ENCODE peak calls at places on chromosomes 12 and 14, in ten cellular contexts. O is activated T-cell treated with anti-CD3 and anti-CD28 coated beads for 1 hour; U is GM06990; P is ELF-1; J is activated CD4-positive, alpha-beta T cell treated with anti-CD3 and anti-CD28 coated beads, Interleukin-2, amount 10 ng/mL, durations not matched to agents 7 days and 5 days; T is NCI-H2081; I is EL; K is foreskin fibroblast; S is LoVo; E is uterus. N is an unnamed sample.

GRCh38 chr12:124851344-124851743 is 12.3 kb downstream of the SCARB1 start:
- DNase-seq in E (no peak), I (no peak), P (no peak), T (no peak), K (no peak), S (no peak), O (no peak), U (no peak), J (no peak), N (no peak)

GRCh38 chr12:70648831-70649230 is 11.6 kb upstream of the PTPRB start:
- DNase-seq in U (no peak), K (peak; percentile 39), P (no peak), T (no peak), E (no peak), J (no peak), I (peak; percentile 63), S (no peak), O (no peak), N (no peak)

GRCh38 chr12:122646568-122647220 is 56.5 kb downstream of the HCAR2 start:
- DNase-seq in O (peak; percentile 2), T (no peak), I (peak; percentile 89), E (no peak), K (peak; percentile 89), J (peak; percentile 55), U (peak; percentile 72), S (no peak), P (no peak), N (peak; percentile 54)

GRCh38 chr12:63079791-63080395 is 71.1 kb downstream of the AVPR1A start:
- DNase-seq in E (no peak), S (no peak), O (no peak), K (no peak), U (no peak), I (peak; percentile 19), T (no peak), J (no peak), P (no peak), N (no peak)

GRCh38 chr14:92436115-92436776 is 77.3 kb upstream of the RIN3 start:
- DNase-seq in T (no peak), U (no peak), J (no peak), I (no peak), P (no peak), K (no peak), S (no peak), O (no peak), E (no peak), N (no peak)

GRCh38 chr14:100069161-100069800 is 4.1 kb downstream of the EVL start:
- DNase-seq in K (no peak), S (no peak), J (no peak), T (no peak), U (no peak), I (no peak), E (no peak), P (no peak), O (no peak), N (no peak)

GRCh38 chr12:94240171-94240570 is 91.8 kb downstream of the PLXNC1 start:
- DNase-seq in E (no peak), T (no peak), I (no peak), U (peak; percentile 58), K (no peak), O (no peak), S (no peak), P (no peak), J (no peak), N (no peak)

GRCh38 chr14:36238666-36239363 is 62.3 kb upstream of the PTCSC3 start:
- DNase-seq in T (no peak), I (peak; percentile 41), O (no peak), S (no peak), K (peak; percentile 77), E (no peak), U (no peak), J (no peak), P (no peak), N (no peak)

GRCh38 chr12:103877934-103878510 is 37.0 kb upstream of the NT5DC3 start:
- DNase-seq in U (peak; percentile 43), K (peak; percentile 46), I (peak; percentile 75), S (peak; percentile 82), E (no peak), P (peak; percentile 72), T (peak; percentile 82), O (peak; percentile 26), J (peak; percentile 70), N (peak; percentile 63)

N was measured in activated CD4-positive, alpha-beta memory T cell treated with anti-CD3 and anti-CD28 coated beads, Interleukin-2, amount 10 ng/mL, durations not matched to agents 7 days and 5 days.